ENCODE peak calls at places on chromosomes 4 and X, in seven cellular contexts. M is SK-N-SH; B is KG1; A is aorta; Z is endodermal cell; X is activated T-helper 1 cell treated with anti-CD3 and anti-CD28 coated beads, Interleukin-2, amount 50 U/mL, for 16 hours; E is NCI-H1694. S is an unnamed sample.

GRCh38 chrX:123077671-123078070 is 106.4 kb upstream of the GRIA3 start:
- DNase-seq in M (no peak), A (no peak), B (no peak), X (no peak), Z (no peak), E (no peak), S (no peak)

GRCh38 chr4:62144431-62144830 is 944.3 kb downstream of the ADGRL3 start:
- DNase-seq in M (no peak), E (no peak), X (no peak), Z (no peak), B (no peak), A (no peak), S (no peak)

GRCh38 chr4:176238157-176238608 is 30.8 kb downstream of the ASB5 start:
- DNase-seq in E (no peak), B (no peak), M (no peak), Z (no peak), A (no peak), X (no peak), S (peak; percentile 14)

GRCh38 chr4:142314686-142315085 is 531.4 kb downstream of the INPP4B start:
- DNase-seq in B (no peak), A (no peak), M (no peak), E (no peak), Z (no peak), X (no peak), S (no peak)

GRCh38 chrX:37846558-37846933 is 825 bp downstream of the DYNLT3 start:
- DNase-seq in X (no peak), M (no peak), B (no peak), A (no peak), Z (no peak), E (no peak), S (no peak)

GRCh38 chr4:8322794-8323704 is 53.5 kb downstream of the HTRA3 start:
- DNase-seq in M (no peak), E (no peak), X (no peak), Z (peak; percentile 35), A (peak; percentile 13), B (no peak), S (no peak)

GRCh38 chrX:117895418-117895817 is 221.2 kb downstream of the KLHL13 start:
- DNase-seq in Z (no peak), B (no peak), A (no peak), M (no peak), X (no peak), E (no peak), S (no peak)

GRCh38 chr4:146957252-146957651 is 11.6 kb upstream of the TTC29 start:
- DNase-seq in A (no peak), X (no peak), M (no peak), Z (no peak), B (no peak), E (no peak), S (no peak)

GRCh38 chr4:8112036-8112576 is 46.5 kb downstream of the ABLIM2 start:
- DNase-seq in M (no peak), X (no peak), A (no peak), E (no peak), Z (peak; percentile 70), B (no peak), S (peak; percentile 21)

GRCh38 chrX:38225093-38225492 is 4.4 kb upstream of the SRPX start:
- DNase-seq in M (no peak), A (no peak), B (no peak), Z (peak; percentile 52), E (no peak), X (no peak), S (no peak)

GRCh38 chr4:31645211-31645610 is 925.0 kb downstream of the PCDH7 start:
- DNase-seq in E (no peak), X (no peak), Z (no peak), M (no peak), A (no peak), B (no peak), S (no peak)

GRCh38 chr4:81214518-81215218 is 354 bp downstream of the PRKG2 start:
- DNase-seq in B (no peak), A (no peak), X (no peak), E (no peak), M (peak; percentile 11), Z (peak; percentile 77), S (no peak)

GRCh38 chr4:179225594-179225993 is 1783.4 kb upstream of the AGA start:
- DNase-seq in B (no peak), Z (no peak), E (no peak), A (no peak), M (no peak), X (no peak), S (no peak)

GRCh38 chrX:125998432-125998831 is 167.7 kb downstream of the DCAF12L2 start:
- DNase-seq in M (peak; percentile 1), X (no peak), Z (no peak), B (no peak), E (peak; percentile 4), A (no peak), S (peak; percentile 18)

GRCh38 chr4:92182736-92183407 is 120.9 kb upstream of the GRID2 start:
- DNase-seq in M (peak; percentile 3), X (no peak), E (no peak), Z (peak; percentile 45), A (peak; percentile 37), B (no peak), S (no peak)

GRCh38 chr4:75639124-75639695 is 8.9 kb upstream of the CDKL2 start:
- DNase-seq in E (no peak), M (no peak), B (no peak), Z (no peak), X (no peak), A (no peak), S (no peak)

GRCh38 chr4:26930964-26931363 is 70.3 kb downstream of the STIM2 start:
- DNase-seq in X (no peak), A (no peak), B (no peak), Z (no peak), M (no peak), E (no peak), S (peak; percentile 35)

GRCh38 chrX:45527834-45528233 is 327.2 kb upstream of the DIPK2B start:
- DNase-seq in E (no peak), Z (no peak), X (no peak), M (no peak), A (no peak), B (no peak), S (no peak)

GRCh38 chr4:184536881-184537248 is 62.5 kb upstream of the IRF2 start:
- DNase-seq in E (no peak), B (no peak), X (no peak), M (no peak), A (no peak), Z (peak; percentile 58), S (no peak)

GRCh38 chrX:78024349-78025108 is 55.1 kb upstream of the PGAM4 start:
- DNase-seq in Z (peak; percentile 53), A (peak; percentile 52), B (peak; percentile 6), M (peak; percentile 30), E (no peak), X (no peak), S (no peak)